ENCODE peak calls at places on chromosomes 7 and 10, in five cellular contexts. E, I, P, F and B are unnamed samples.

GRCh38 chr10:47029181-47029971 is 118.1 kb downstream of the PTPN20 start:
- DNase-seq in E (peak), I (no peak), P (no peak), F (no peak), B (no peak)

GRCh38 chr10:3729397-3729796 is 55.6 kb downstream of the KLF6 start:
- DNase-seq in E (no peak), I (peak), P (no peak), F (no peak), B (peak)

GRCh38 chr7:101624246-101625000 is 4.7 kb downstream of the MYL10 start:
- DNase-seq in E (no peak), I (no peak), P (no peak), F (no peak), B (no peak)

GRCh38 chr7:651032-651728 is 75.3 kb upstream of the DNAAF5 start:
- DNase-seq in E (no peak), I (peak), P (no peak), F (peak), B (no peak)

GRCh38 chr7:132508724-132509348 is 67.4 kb downstream of the PLXNA4 start:
- DNase-seq in E (no peak), I (no peak), P (no peak), F (no peak), B (no peak)

GRCh38 chr10:7318836-7319235 is 92.0 kb downstream of the SFMBT2 start:
- DNase-seq in E (no peak), I (no peak), P (no peak), F (no peak), B (no peak)

GRCh38 chr10:72221278-72221677 is 5.2 kb upstream of the ASCC1 start:
- DNase-seq in E (no peak), I (no peak), P (no peak), F (no peak), B (no peak)

GRCh38 chr10:132447446-132448247 is 50.6 kb downstream of the PWWP2B start:
- DNase-seq in E (no peak), I (peak), P (peak), F (peak), B (peak)

GRCh38 chr7:144004703-144005102 is 4.6 kb downstream of the OR6B1 start:
- DNase-seq in E (no peak), I (no peak), P (no peak), F (no peak), B (no peak)

GRCh38 chr7:19677201-19677600 is 31.6 kb downstream of the POLR1F start:
- DNase-seq in E (no peak), I (peak), P (no peak), F (no peak), B (peak)

GRCh38 chr10:2992401-2993198 is 74.7 kb upstream of the PFKP start:
- DNase-seq in E (no peak), I (no peak), P (no peak), F (no peak), B (no peak)

GRCh38 chr7:155215576-155216325 is 81.9 kb upstream of the INSIG1 start:
- DNase-seq in E (no peak), I (no peak), P (no peak), F (no peak), B (no peak)

GRCh38 chr10:72272689-72273409 is 875 bp upstream of the DDIT4 start:
- DNase-seq in E (peak), I (peak), P (peak), F (no peak), B (peak)

GRCh38 chr10:13758302-13758701 is 171.5 kb downstream of the PRPF18 start:
- DNase-seq in E (peak), I (no peak), P (peak), F (no peak), B (peak)

GRCh38 chr10:122116331-122116730 is 127.4 kb downstream of the TACC2 start:
- DNase-seq in E (no peak), I (peak), P (peak), F (no peak), B (peak)

GRCh38 chr10:95742529-95742884 is 13.5 kb upstream of the ENTPD1 start:
- DNase-seq in E (no peak), I (no peak), P (peak), F (no peak), B (no peak)

GRCh38 chr7:65509368-65510186 is 135.9 kb downstream of the ZNF92 start:
- DNase-seq in E (peak), I (no peak), P (no peak), F (peak), B (no peak)

GRCh38 chr7:130886438-130887135 is 152.6 kb upstream of the KLF14 start:
- DNase-seq in E (no peak), I (peak), P (no peak), F (no peak), B (peak)

GRCh38 chr7:44213872-44214595 is 13.3 kb downstream of the YKT6 start:
- DNase-seq in E (peak), I (peak), P (peak), F (no peak), B (peak)

GRCh38 chr7:101169838-101170531 is 4.6 kb upstream of the VGF start:
- DNase-seq in E (peak), I (peak), P (peak), F (peak), B (peak)

GRCh38 chr10:110077436-110078120 is 69.8 kb downstream of the ADD3 start:
- DNase-seq in E (no peak), I (peak), P (no peak), F (no peak), B (peak)
- H3K4me3 ChIP-seq in E (no peak), I (peak), P (peak), F (peak), B (peak)

DNA sequence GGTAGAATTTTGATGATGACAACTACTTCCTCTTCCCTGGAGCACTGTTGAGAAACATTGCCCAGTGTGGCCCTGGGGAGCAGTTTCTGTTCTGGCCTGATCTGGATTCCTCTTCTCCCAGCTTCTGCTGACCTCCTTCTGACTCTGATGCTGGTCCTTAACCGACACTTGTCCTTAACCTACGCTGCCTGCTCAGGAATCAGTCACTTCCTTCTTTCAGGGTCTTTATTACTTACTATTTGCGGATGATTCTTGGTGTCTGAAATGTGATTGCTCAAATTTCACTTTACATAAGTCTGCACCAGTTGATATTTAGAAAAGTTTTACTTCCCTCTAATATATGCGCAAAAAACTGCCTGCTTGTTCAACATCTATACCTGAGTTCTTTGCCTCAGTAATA is 164.1 kb downstream of the PTEN start:
- DNase-seq in E (no peak), I (no peak), P (no peak), F (no peak), B (no peak)
- H3K4me3 ChIP-seq in E (no peak), I (no peak), P (no peak), F (no peak), B (no peak)

GRCh38 chr10:127195041-127195506 is 1.3 kb downstream of the INSYN2A start:
- DNase-seq in E (no peak), I (no peak), P (no peak), F (no peak), B (no peak)
- H3K4me3 ChIP-seq in E (no peak), I (peak), P (peak), F (no peak), B (no peak)

DNA sequence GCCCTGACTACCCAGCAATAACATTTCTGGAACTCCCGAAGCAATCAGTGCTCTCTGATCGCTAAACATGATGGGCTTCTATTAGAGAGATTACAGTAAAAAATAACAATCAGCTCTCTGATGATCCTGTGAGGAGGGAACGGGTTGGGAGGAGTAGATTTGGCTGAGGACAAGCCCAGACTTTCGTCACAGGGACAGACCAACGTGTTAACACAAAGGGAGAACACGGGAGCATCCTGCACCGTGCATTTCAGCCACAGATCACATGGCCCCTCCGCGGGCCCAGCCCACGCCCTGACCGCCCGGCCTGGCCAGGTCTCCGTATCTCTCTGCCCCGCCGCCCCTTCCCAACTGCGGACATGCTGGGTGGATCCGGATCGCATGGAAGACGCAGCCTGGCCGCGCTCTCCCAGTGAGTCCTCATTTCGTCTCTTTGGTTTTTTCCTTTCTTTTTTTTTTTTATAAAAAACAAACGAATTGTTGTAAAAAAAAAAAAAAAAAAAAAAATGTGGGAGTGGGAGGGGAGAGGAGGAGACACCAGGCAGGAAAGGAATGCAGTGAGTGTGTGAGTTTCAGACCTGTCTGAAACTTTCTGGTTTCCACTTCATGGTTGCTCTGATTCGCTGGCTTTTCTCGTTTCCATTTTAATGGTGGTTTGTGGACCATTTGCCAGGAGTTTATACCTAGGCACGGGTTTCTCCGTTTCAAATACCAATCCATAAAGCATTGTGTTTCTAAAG is 94.9 kb upstream of the AGBL3 start:
- DNase-seq in E (peak), I (peak), P (peak), F (no peak), B (peak)
- H3K4me3 ChIP-seq in E (peak), I (peak), P (peak), F (no peak), B (peak)

GRCh38 chr7:47475880-47476227 is 106.1 kb downstream of the TNS3 start:
- DNase-seq in E (no peak), I (no peak), P (no peak), F (no peak), B (no peak)

GRCh38 chr7:47472444-47473157 is 109.3 kb downstream of the TNS3 start:
- DNase-seq in E (no peak), I (no peak), P (no peak), F (no peak), B (no peak)

GRCh38 chr7:47473499-47474210 is 108.3 kb downstream of the TNS3 start:
- DNase-seq in E (no peak), I (no peak), P (no peak), F (no peak), B (no peak)

GRCh38 chr7:47474937-47475879 is 106.7 kb downstream of the TNS3 start:
- DNase-seq in E (peak), I (peak), P (peak), F (no peak), B (peak)

DNA sequence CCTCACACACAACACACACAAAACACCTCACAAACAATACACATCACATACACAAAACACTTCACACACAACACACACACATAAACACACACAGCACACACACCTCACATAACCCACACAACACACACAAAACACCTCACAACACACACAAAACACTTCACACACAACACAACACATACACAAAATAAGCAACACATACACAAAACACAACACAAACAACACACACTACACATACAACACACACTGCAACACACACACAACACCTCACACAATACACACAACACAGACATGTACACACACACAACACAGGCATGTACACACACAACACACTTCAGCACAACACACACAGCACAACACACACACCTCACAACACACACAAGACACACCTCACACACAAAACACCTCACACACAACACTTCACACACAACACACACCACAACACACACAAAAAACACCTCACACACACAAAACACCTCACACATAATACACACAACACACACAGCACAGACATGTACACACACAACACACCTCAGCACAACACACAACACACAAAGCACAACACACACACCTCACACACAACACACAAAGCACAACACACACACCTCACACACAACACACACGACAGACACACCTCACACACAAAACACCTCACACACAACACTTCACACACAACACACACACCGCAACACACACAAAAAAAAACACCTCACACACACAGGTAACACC is 107.5 kb downstream of the TNS3 start:
- DNase-seq in E (no peak), I (peak), P (no peak), F (no peak), B (no peak)
- H3K4me3 ChIP-seq in E (no peak), I (no peak), P (no peak), F (no peak), B (no peak)

GRCh38 chr10:36163827-36164226 is 521.7 kb upstream of the FZD8 start:
- DNase-seq in E (no peak), I (no peak), P (no peak), F (no peak), B (no peak)
- H3K4me3 ChIP-seq in E (no peak), I (no peak), P (no peak), F (no peak), B (no peak)

DNA sequence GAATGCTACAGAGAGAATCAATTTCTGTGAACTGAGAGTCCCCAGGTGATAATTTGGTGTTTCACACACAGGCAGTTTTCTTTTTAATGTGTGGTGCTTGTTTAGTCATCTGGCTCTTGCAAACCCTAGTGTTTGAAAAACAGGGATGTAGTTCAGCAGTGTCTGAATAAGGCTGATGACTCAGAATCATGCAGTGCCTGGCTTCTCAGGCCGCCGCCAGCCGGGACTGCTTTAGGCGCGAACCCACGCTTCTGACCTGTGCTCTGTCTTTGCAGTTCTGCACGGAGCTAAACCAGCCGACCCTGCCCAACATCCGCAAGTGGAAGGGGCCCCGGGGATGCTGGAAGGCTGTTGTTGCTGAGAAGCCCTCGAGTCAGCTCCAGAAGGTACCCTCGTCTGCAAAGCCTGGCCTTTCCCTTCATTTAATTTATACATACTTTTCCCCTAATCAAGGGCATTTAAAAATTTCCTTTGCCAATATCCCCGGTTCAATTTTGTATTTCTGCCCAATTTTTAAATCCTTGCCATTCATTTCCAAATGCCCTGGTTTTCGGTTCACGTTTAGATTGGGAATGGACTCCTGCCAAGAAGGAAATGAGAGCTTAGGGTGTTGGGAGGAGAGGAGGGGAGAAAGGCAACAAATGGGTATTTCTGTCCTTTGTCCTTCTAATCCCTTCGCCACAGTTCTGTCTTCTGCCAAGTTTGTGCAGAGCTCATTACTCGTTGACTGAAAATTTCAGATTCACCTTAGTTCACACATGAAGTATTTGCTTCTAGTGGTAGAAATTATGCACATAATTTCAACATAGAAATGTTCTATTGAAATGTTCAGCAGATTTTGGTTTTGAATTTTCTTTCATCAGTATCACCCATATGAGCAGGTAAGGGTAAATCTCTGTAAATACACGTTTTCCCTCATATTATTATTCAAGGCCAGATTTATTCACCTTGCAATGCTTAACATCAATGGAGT is 108.5 kb upstream of the ANLN start:
- DNase-seq in E (peak), I (peak), P (peak), F (no peak), B (peak)
- H3K4me3 ChIP-seq in E (no peak), I (peak), P (peak), F (no peak), B (no peak)

GRCh38 chr10:58778966-58779365 is 266.3 kb downstream of the BICC1 start:
- DNase-seq in E (no peak), I (no peak), P (no peak), F (no peak), B (no peak)

GRCh38 chr10:58773351-58773750 is 260.7 kb downstream of the BICC1 start:
- DNase-seq in E (no peak), I (peak), P (no peak), F (no peak), B (peak)

GRCh38 chr10:58775960-58776574 is 263.4 kb downstream of the BICC1 start:
- DNase-seq in E (no peak), I (peak), P (peak), F (no peak), B (peak)

GRCh38 chr10:58773942-58774341 is 261.3 kb downstream of the BICC1 start:
- DNase-seq in E (no peak), I (no peak), P (no peak), F (no peak), B (peak)

DNA sequence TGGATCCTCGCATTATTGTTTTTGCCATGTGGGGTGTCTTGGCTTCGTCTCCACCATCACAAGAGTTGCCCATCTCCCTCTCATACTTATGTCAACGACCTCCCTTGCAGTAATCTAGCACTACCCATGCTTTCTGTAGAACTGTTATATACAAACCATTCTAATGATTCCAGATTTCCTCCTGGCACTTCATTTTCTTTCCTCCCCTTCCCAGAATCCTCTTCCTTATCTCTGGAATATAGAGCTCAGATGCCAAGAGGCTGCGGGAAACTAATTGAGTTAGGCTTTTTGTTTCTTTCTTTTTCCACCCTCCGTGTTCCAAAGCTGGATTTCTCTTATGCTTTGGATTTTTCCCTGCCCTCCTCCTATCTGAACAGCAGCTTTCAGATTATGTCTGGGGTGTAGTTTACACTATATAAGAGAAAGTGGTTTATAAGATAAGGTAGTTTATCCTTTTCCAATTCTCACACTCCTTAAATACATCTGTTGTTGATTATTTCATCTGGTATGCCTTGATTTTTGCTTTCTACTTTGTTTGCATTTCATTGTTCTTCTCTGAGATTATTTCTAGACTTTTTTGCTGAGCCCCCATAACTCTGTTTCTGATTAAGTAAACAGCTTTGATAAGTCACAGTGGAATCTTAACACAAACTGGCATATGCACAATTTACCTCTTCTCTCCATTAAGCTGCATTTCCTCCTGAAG is 264.1 kb downstream of the BICC1 start:
- DNase-seq in E (no peak), I (no peak), P (no peak), F (no peak), B (peak)
- H3K4me3 ChIP-seq in E (no peak), I (no peak), P (no peak), F (no peak), B (no peak)